ENCODE peak calls at places on chromosomes 12 and 14, in eight cellular contexts. N is activated T-helper 1 cell treated with Interleukin-2 at 50 U/mL for 16 hours; E is ELR; H is iris pigment epithelial cell; C is AG10803; M is right atrium auricular region; R is hippocampal formation; B is effector memory CD4-positive, alpha-beta T cell. L is an unnamed sample.

GRCh38 chr14:105986896-105987284 is 460.5 kb downstream of the TMEM121 start:
- DNase-seq in N (no peak), E (no peak), H (no peak), C (no peak), M (no peak), R (no peak), B (no peak), L (no peak)

GRCh38 chr12:49327887-49328286 is 4.8 kb downstream of the TROAP start:
- DNase-seq in N (no peak), E (no peak), H (no peak), C (no peak), M (no peak), R (no peak), B (no peak), L (no peak)

GRCh38 chr12:52521581-52522266 is 1.5 kb upstream of the KRT5 start:
- DNase-seq in N (no peak), E (peak; percentile 66), H (no peak), C (peak; percentile 80), M (peak; percentile 55), R (no peak), B (no peak), L (no peak)

GRCh38 chr12:48017921-48018617 is 13.8 kb upstream of the COL2A1 start:
- DNase-seq in N (no peak), E (no peak), H (no peak), C (no peak), M (no peak), R (no peak), B (no peak), L (no peak)

GRCh38 chr12:49301759-49302158 is 6.8 kb downstream of the PRPH start:
- DNase-seq in N (no peak), E (no peak), H (no peak), C (no peak), M (no peak), R (no peak), B (no peak), L (no peak)

GRCh38 chr12:3537916-3538690 is 47.1 kb downstream of the PRMT8 start:
- DNase-seq in N (no peak), E (no peak), H (no peak), C (no peak), M (no peak), R (no peak), B (no peak), L (no peak)

GRCh38 chr12:86724716-86725115 is 468.5 kb upstream of the MGAT4C start:
- DNase-seq in N (no peak), E (peak; percentile 61), H (peak; percentile 89), C (peak; percentile 78), M (no peak), R (no peak), B (no peak), L (peak; percentile 35)

GRCh38 chr12:107165581-107165980 is 72.2 kb upstream of the CRY1 start:
- DNase-seq in N (no peak), E (no peak), H (no peak), C (no peak), M (no peak), R (no peak), B (no peak), L (no peak)

GRCh38 chr12:57603758-57604453 is 718 bp upstream of the DTX3 start:
- DNase-seq in N (no peak), E (peak; percentile 57), H (peak; percentile 66), C (peak; percentile 48), M (no peak), R (peak; percentile 45), B (no peak), L (peak; percentile 71)

GRCh38 chr14:22848391-22849164 is 12.2 kb downstream of the MMP14 start:
- DNase-seq in N (no peak), E (peak; percentile 77), H (peak; percentile 77), C (peak; percentile 92), M (peak; percentile 81), R (no peak), B (no peak), L (peak; percentile 99)

L was measured in fibroblast of the aortic adventitia.